ENCODE peak calls at places on chromosome 6, in eight cellular contexts. X is upper lobe of right lung, E is ovary, O is sigmoid colon, J is psoas muscle, M is IMR-90, W is K562, N is HepG2. R is an unnamed sample.
A peak's percentile ranks its signal among the peaks of the same experiment; 100 is the strongest.

GRCh38 chr6:135782517-135782916 is 69.0 kb upstream of the PDE7B start:
- DNase-seq in E (no peak), J (no peak), X (no peak), N (no peak), M (peak; percentile 41), W (no peak), O (no peak), R (no peak)

GRCh38 chr6:134295953-134296553 is 21.9 kb downstream of the SGK1 start:
- DNase-seq in M (peak; percentile 100), X (no peak), E (peak; percentile 61), O (peak; percentile 68), N (peak; percentile 54), W (peak; percentile 87), J (no peak), R (no peak)

GRCh38 chr6:142802124-142802523 is 142.9 kb downstream of the HIVEP2 start:
- DNase-seq in E (no peak), M (peak; percentile 99), J (no peak), O (no peak), N (peak; percentile 65), W (no peak), X (no peak), R (no peak)

GRCh38 chr6:109055771-109056235 is 38.8 kb downstream of the SESN1 start:
- DNase-seq in N (no peak), X (no peak), J (no peak), O (no peak), E (no peak), W (no peak), M (peak; percentile 41), R (no peak)

GRCh38 chr6:155495011-155495768 is 39.6 kb upstream of the NOX3 start:
- DNase-seq in W (no peak), N (peak; percentile 86), O (peak; percentile 80), M (peak; percentile 92), J (peak; percentile 62), X (no peak), E (peak; percentile 78), R (peak; percentile 21)

GRCh38 chr6:71721642-71722041 is 164.7 kb upstream of the RIMS1 start:
- DNase-seq in X (no peak), M (peak; percentile 12), J (no peak), N (no peak), W (no peak), O (no peak), E (no peak), R (no peak)

GRCh38 chr6:138387577-138388368 is 10.1 kb downstream of the SMIM28 start:
- DNase-seq in W (no peak), O (no peak), X (no peak), N (peak; percentile 65), J (no peak), M (no peak), E (no peak), R (no peak)

GRCh38 chr6:103570431-103570830 is 1289.3 kb downstream of the HACE1 start:
- DNase-seq in N (no peak), M (no peak), X (no peak), W (no peak), O (no peak), E (no peak), J (no peak), R (no peak)

GRCh38 chr6:12490376-12490903 is 200.3 kb downstream of the EDN1 start:
- DNase-seq in M (no peak), J (no peak), N (no peak), E (no peak), W (no peak), O (no peak), X (no peak), R (no peak)

GRCh38 chr6:129502261-129502660 is 207.7 kb downstream of the ARHGAP18 start:
- DNase-seq in N (no peak), M (peak; percentile 23), W (no peak), O (no peak), X (no peak), J (no peak), E (no peak), R (no peak)
- H3K27ac ChIP-seq in N (no peak overlapping the region), M (no peak overlapping the region), W (no peak overlapping the region), O (no peak overlapping the region), X (no peak overlapping the region), J (peak overlapping the region; percentile 68), E (no peak overlapping the region), R (no peak overlapping the region)

DNA sequence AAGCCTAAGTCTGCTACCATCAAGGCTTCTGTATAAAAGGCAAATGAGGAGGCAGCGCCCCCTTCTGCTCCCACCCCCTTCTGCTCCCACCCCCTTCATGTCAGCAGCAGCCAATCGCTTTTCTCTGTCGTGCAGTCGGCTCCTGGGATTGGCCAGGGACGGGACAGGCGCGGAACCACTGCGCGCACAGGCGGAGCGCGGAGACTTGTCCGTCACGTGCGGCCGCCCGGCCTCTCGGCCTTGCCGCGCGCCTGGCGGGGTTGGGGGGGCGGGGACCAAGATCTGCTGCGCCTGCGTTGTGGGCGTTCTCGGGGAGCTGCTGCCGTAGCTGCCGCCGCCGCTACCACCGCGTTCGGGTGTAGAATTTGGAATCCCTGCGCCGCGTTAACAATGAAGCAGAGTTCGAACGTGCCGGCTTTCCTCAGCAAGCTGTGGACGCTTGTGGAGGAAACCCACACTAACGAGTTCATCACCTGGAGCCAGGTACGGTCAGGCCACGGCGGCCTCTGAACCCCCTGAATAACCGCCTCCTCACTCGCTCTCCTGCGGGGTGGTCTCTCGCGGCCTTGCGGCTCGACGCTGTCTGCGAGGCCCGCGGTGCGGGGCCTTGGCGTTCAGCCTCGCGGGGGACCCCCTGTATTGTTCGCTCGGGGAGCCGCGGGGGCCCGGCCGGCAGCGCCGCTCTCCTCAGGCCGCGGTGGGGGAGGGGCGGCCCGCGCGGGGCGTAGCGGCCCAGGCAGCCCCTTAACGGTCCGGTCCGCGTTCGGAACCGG is at the start of gene HSF2:
- DNase-seq in N (peak; percentile 96), W (peak; percentile 96), M (peak; percentile 99), J (peak; percentile 98), E (peak; percentile 95), O (peak; percentile 99), X (peak; percentile 98), R (peak; percentile 97)
- TF ChIP-seq CTCF in N (peak; percentile 61), W (no peak), M (peak; percentile 35), J (peak; percentile 22), E (no peak), O (no peak), X (peak; percentile 42), R (peak; percentile 31)

DNA sequence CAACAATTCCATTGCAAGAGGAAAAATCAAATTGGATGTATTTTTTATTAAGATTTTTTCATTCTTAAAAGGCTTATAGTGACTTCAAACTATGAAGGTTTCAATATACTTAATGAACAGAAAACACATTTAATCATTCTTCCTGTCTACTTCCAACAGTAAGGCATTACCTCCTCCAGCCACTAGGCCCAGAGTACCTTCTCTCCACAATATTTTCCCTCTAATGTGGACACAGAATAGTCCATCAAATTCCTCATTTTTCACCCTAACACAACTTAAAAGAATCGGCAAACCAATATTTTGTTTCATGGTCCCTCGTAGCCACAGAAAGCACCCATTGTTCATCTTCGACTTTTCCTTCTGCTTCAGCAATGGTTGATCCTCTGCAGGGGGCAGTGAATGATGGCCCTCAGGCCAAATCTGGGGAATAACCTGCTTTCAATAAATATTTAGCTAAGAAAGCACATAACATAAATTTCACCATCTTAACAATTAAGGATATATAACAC is 335.4 kb upstream of the ID4 start:
- DNase-seq in J (no peak), E (no peak), W (no peak), N (no peak), O (no peak), M (no peak), X (no peak), R (no peak)
- H3K9me3 ChIP-seq in J (peaks cover 21% of the 10 kb centered on the region), E (no peaks in the 10 kb centered on the region), W (no peaks in the 10 kb centered on the region), N (peaks cover 44% of the 10 kb centered on the region), O (peaks cover 6% of the 10 kb centered on the region), M (no peaks in the 10 kb centered on the region), X (peaks cover 16% of the 10 kb centered on the region), R (peaks cover 10% of the 10 kb centered on the region)

GRCh38 chr6:75642314-75642713 is 40.6 kb downstream of the SENP6 start:
- DNase-seq in E (no peak), X (no peak), M (no peak), O (no peak), J (no peak), W (no peak), N (no peak), R (no peak)
- H3K27ac ChIP-seq in E (no peak overlapping the region), X (no peak overlapping the region), M (no peak overlapping the region), O (no peak overlapping the region), J (no peak overlapping the region), W (no peak overlapping the region), N (no peak overlapping the region), R (no peak overlapping the region)

R was measured in WERI-Rb-1.